ENCODE peak calls at places on chromosomes 16 and 17, in seven cellular contexts. C, F, E, I, W, J and G are unnamed samples.

GRCh38 chr16:84953051-84953746 is 58.1 kb downstream of the ZDHHC7 start:
- DNase-seq in C (no peak), F (no peak), E (no peak), I (no peak), W (no peak), J (no peak), G (no peak)

GRCh38 chr17:43978078-43978477 is 24.3 kb upstream of the PYY start:
- DNase-seq in C (no peak), F (no peak), E (no peak), I (no peak), W (no peak), J (no peak), G (no peak)

GRCh38 chr16:13793788-13794461 is 126.0 kb upstream of the ERCC4 start:
- DNase-seq in C (no peak), F (no peak), E (no peak), I (no peak), W (no peak), J (no peak), G (no peak)

GRCh38 chr16:56198044-56198754 is 6.9 kb downstream of the GNAO1 start:
- DNase-seq in C (no peak), F (no peak), E (no peak), I (no peak), W (no peak), J (no peak), G (no peak)

GRCh38 chr16:52872706-52873105 is 180.0 kb downstream of the CHD9NB start:
- DNase-seq in C (no peak), F (no peak), E (no peak), I (no peak), W (no peak), J (no peak), G (no peak)

GRCh38 chr17:1275962-1276736 is 3.3 kb upstream of the TRARG1 start:
- DNase-seq in C (no peak), F (peak), E (peak), I (peak), W (peak), J (no peak), G (peak)

GRCh38 chr17:21283482-21284318 is 811 bp upstream of the MAP2K3 start:
- DNase-seq in C (no peak), F (peak), E (no peak), I (peak), W (no peak), J (no peak), G (peak)

GRCh38 chr17:46822388-46822921 is 4.0 kb upstream of the WNT3 start:
- DNase-seq in C (no peak), F (peak), E (peak), I (no peak), W (peak), J (no peak), G (no peak)

GRCh38 chr17:56217921-56218320 is 64.6 kb downstream of the ANKFN1 start:
- DNase-seq in C (no peak), F (no peak), E (no peak), I (no peak), W (no peak), J (no peak), G (no peak)

GRCh38 chr17:752620-753219 is 656 bp upstream of the GEMIN4 start:
- DNase-seq in C (no peak), F (no peak), E (no peak), I (peak), W (peak), J (no peak), G (peak)

GRCh38 chr17:64230551-64231408 is 32.3 kb downstream of the TEX2 start:
- DNase-seq in C (no peak), F (no peak), E (no peak), I (peak), W (no peak), J (no peak), G (no peak)

GRCh38 chr17:35244345-35245195 is 1.7 kb downstream of the SLFN5 start:
- DNase-seq in C (no peak), F (peak), E (peak), I (peak), W (peak), J (no peak), G (peak)

GRCh38 chr17:59842901-59843652 is 49.7 kb downstream of the TUBD1 start:
- DNase-seq in C (no peak), F (peak), E (peak), I (peak), W (peak), J (peak), G (no peak)

GRCh38 chr16:66035096-66035495 is 331.4 kb upstream of the CDH5 start:
- DNase-seq in C (no peak), F (no peak), E (no peak), I (no peak), W (no peak), J (no peak), G (no peak)

GRCh38 chr17:34581446-34582184 is 2.2 kb downstream of the TMEM132E start:
- DNase-seq in C (no peak), F (no peak), E (no peak), I (no peak), W (no peak), J (no peak), G (peak)

GRCh38 chr16:30934827-30935557 is 11.6 kb downstream of the FBXL19 start:
- DNase-seq in C (no peak), F (no peak), E (peak), I (peak), W (peak), J (no peak), G (peak)

GRCh38 chr16:68403704-68404103 is 44.6 kb downstream of the SMPD3 start:
- DNase-seq in C (no peak), F (no peak), E (no peak), I (no peak), W (no peak), J (no peak), G (no peak)

GRCh38 chr16:9316615-9317014 is 225.2 kb downstream of the HAPSTR1 start:
- DNase-seq in C (no peak), F (no peak), E (no peak), I (no peak), W (no peak), J (no peak), G (no peak)

GRCh38 chr16:9323170-9323569 is 231.7 kb downstream of the HAPSTR1 start:
- DNase-seq in C (no peak), F (no peak), E (no peak), I (no peak), W (no peak), J (no peak), G (no peak)

GRCh38 chr16:9322735-9323134 is 231.3 kb downstream of the HAPSTR1 start:
- DNase-seq in C (no peak), F (no peak), E (no peak), I (no peak), W (no peak), J (no peak), G (no peak)

GRCh38 chr16:9316008-9316407 is 224.6 kb downstream of the HAPSTR1 start:
- DNase-seq in C (no peak), F (no peak), E (no peak), I (no peak), W (no peak), J (no peak), G (no peak)

GRCh38 chr16:9318764-9319163 is 227.3 kb downstream of the HAPSTR1 start:
- DNase-seq in C (no peak), F (no peak), E (no peak), I (no peak), W (no peak), J (no peak), G (no peak)
- TF ChIP-seq RAD21 in C (no peak), F (no peak), E (no peak), I (no peak), W (no peak), J (no peak), G (no peak)

GRCh38 chr16:12268602-12269001 is 292.1 kb downstream of the SNX29 start:
- DNase-seq in C (no peak), F (no peak), E (no peak), I (no peak), W (no peak), J (no peak), G (no peak)
- TF ChIP-seq RAD21 in C (no peak), F (no peak), E (no peak), I (no peak), W (no peak), J (no peak), G (no peak)

GRCh38 chr17:13671771-13672170 is 70.0 kb upstream of the HS3ST3A1 start:
- DNase-seq in C (no peak), F (no peak), E (no peak), I (no peak), W (no peak), J (no peak), G (no peak)
- TF ChIP-seq RAD21 in C (no peak), F (no peak), E (no peak), I (no peak), W (no peak), J (no peak), G (no peak)

GRCh38 chr16:3859875-3860274 is 20.6 kb downstream of the CREBBP start:
- DNase-seq in C (no peak), F (no peak), E (no peak), I (no peak), W (no peak), J (no peak), G (no peak)
- TF ChIP-seq RAD21 in C (no peak), F (no peak), E (no peak), I (no peak), W (no peak), J (no peak), G (no peak)

DNA sequence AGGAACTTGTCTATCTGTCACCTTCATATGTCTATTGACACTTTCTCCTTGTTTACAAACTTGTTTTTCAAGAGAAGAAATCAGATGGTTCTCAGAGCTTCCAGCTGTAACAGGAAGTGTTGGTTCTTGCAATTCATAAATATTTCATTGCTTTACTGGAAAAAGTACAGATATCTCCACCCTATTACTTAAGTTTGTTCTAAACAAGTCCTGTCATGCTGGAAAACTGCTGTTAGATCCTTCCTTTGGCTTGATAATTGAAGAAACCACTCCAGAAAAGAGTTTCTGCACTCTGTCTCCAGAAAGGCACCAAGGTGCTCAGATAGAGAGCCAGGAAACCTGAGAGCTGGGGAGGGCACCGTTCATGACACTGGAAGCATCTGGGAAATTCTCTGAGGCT is 181.6 kb downstream of the DNAH9 start:
- DNase-seq in C (no peak), F (no peak), E (no peak), I (no peak), W (no peak), J (no peak), G (no peak)
- TF ChIP-seq RAD21 in C (no peak), F (no peak), E (no peak), I (no peak), W (no peak), J (no peak), G (no peak)

GRCh38 chr16:11076259-11077018 is 132.1 kb downstream of the CLEC16A start:
- DNase-seq in C (no peak), F (no peak), E (no peak), I (peak), W (no peak), J (peak), G (no peak)
- TF ChIP-seq RAD21 in C (no peak), F (no peak), E (no peak), I (no peak), W (no peak), J (no peak), G (no peak)

GRCh38 chr16:25006504-25007055 is 8.6 kb downstream of the ARHGAP17 start:
- DNase-seq in C (no peak), F (no peak), E (no peak), I (peak), W (no peak), J (no peak), G (peak)

GRCh38 chr16:25009822-25010221 is 5.3 kb downstream of the ARHGAP17 start:
- DNase-seq in C (no peak), F (no peak), E (no peak), I (peak), W (no peak), J (no peak), G (no peak)

GRCh38 chr16:25007284-25007984 is 7.7 kb downstream of the ARHGAP17 start:
- DNase-seq in C (no peak), F (no peak), E (no peak), I (peak), W (no peak), J (no peak), G (no peak)

GRCh38 chr16:25010542-25010941 is 4.6 kb downstream of the ARHGAP17 start:
- DNase-seq in C (no peak), F (no peak), E (no peak), I (no peak), W (no peak), J (no peak), G (no peak)

GRCh38 chr16:25005445-25006306 is 9.5 kb downstream of the ARHGAP17 start:
- DNase-seq in C (no peak), F (no peak), E (no peak), I (no peak), W (no peak), J (no peak), G (no peak)
- TF ChIP-seq RAD21 in C (no peak), F (no peak), E (no peak), I (no peak), W (no peak), J (no peak), G (no peak)

DNA sequence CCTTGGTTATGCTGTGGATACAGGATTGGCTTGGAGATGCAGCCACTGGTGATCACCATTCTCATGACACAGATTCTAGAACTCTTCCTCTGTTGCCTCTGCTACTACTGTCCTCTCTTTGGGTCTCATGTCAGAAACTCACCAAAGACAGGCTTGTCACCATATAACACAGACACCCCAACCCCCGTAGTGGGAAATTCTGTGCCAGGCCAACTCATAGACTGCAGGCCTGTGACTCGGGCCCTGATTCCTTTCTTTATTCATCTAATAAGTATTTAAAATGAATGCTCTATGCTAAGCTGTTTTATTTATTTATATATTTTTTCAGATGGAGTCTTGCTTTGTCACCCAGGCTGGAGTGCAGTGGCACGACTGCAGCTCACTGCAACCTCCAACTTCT is 9.5 kb downstream of the CYB5D2 start:
- DNase-seq in C (no peak), F (no peak), E (no peak), I (peak), W (no peak), J (no peak), G (no peak)
- TF ChIP-seq RAD21 in C (no peak), F (no peak), E (no peak), I (no peak), W (no peak), J (no peak), G (no peak)

DNA sequence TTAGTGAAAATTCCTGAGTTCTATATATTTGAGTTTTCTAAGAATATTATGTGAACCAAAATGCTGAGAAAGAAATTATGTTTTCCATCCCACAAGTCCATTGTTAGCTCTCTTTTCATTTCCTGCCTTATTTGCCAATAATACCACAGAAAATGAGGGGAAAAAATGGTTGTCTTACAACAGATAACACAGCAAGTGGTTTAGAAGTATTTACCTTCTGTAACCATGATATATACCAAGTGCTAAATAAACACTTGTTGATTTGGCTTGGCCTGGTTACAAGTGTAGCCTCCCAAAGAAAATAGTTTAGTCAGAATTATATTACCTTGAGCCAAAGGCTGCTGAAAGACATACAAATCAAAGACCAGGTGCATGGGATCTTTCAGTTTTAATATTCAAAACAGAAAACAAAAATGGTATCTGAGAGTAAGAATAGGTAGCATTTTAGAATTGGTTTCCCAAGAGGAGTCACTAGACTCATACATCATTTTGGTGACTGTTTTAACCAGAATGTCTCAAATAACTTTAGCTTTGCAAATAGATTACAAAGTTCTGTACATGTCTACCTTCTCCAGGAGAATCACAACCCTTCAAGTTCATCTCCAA is 439.8 kb upstream of the DYNLRB2 start:
- DNase-seq in C (no peak), F (no peak), E (no peak), I (no peak), W (no peak), J (no peak), G (no peak)
- TF ChIP-seq RAD21 in C (no peak), F (no peak), E (no peak), I (no peak), W (no peak), J (no peak), G (no peak)

DNA sequence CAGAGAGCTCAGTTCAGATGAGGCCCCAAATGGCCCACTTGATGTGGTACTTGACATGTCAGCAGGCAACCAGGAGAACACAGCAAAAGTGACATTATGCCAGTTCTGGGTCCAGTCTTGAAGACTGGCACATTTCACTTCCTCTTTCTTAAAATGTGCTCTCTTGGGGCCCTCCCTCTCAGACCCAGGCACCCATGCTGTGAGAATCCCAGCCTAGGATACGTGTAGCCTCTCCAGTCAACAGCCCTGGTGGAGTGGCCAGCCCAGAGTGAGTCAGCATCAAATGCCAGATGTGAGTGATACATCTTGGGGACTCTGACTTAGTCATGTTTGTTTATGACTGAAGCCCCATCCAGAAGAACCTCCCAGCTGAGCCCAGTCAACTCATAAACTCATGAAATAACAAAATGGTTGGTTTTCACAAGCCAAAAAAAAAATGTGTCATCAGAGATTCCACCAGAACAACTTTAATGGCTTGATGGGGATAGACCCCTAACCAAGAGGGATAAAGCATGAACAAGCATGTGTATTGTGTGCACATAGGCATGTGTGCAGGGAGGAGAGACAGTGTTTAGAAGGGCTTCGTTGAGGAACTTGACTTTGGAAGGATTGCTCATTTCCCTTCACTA is 82.5 kb upstream of the TNRC6C start:
- DNase-seq in C (no peak), F (peak), E (peak), I (peak), W (peak), J (no peak), G (no peak)
- TF ChIP-seq RAD21 in C (no peak), F (no peak), E (no peak), I (no peak), W (no peak), J (no peak), G (no peak)